ENCODE peak calls at places on chromosomes 13 and 19, in four cellular contexts. M, H, R and J are unnamed samples.

GRCh38 chr19:16370671-16371391 is 46.2 kb downstream of the KLF2 start:
- DNase-seq in R (peak; percentile 88), H (no peak), M (no peak), J (no peak)

GRCh38 chr19:9935409-9936062 is 779 bp downstream of the OLFM2 start:
- DNase-seq in M (peak; percentile 63), H (no peak), R (no peak), J (no peak)

GRCh38 chr19:23525265-23525862 is 130.1 kb upstream of the ZNF91 start:
- DNase-seq in H (no peak), M (no peak), R (no peak), J (peak; percentile 47)

GRCh38 chr13:38905861-38906260 is 84.8 kb downstream of the STOML3 start:
- DNase-seq in M (no peak), R (no peak), H (no peak), J (no peak)

GRCh38 chr19:5037936-5038335 is 69.0 kb downstream of the KDM4B start:
- DNase-seq in R (no peak), M (no peak), H (no peak), J (no peak)

GRCh38 chr19:33186835-33187540 is 7.1 kb upstream of the LRP3 start:
- DNase-seq in H (no peak), M (no peak), R (no peak), J (no peak)

GRCh38 chr13:95698047-95698749 is 21.3 kb downstream of the DNAJC3 start:
- DNase-seq in R (no peak), M (no peak), H (no peak), J (no peak)

GRCh38 chr19:35846038-35846668 is 6.2 kb downstream of the NPHS1 start:
- DNase-seq in H (no peak), M (no peak), R (no peak), J (no peak)

GRCh38 chr19:58097349-58097748 is 682 bp downstream of the ZSCAN18 start:
- DNase-seq in R (no peak), M (no peak), H (no peak), J (no peak)

GRCh38 chr13:25846227-25846984 is 205.4 kb downstream of the SHISA2 start:
- DNase-seq in H (no peak), M (no peak), R (no peak), J (no peak)

GRCh38 chr19:13817615-13818371 is 22.6 kb downstream of the ZSWIM4 start:
- DNase-seq in M (peak; percentile 78), R (no peak), H (no peak), J (no peak)

GRCh38 chr19:400976-401835 is 7.7 kb downstream of the C2CD4C start:
- DNase-seq in M (no peak), R (no peak), H (no peak), J (no peak)

GRCh38 chr13:102233566-102234208 is 168.2 kb downstream of the FGF14 start:
- DNase-seq in H (no peak), M (no peak), R (peak; percentile 71), J (no peak)

GRCh38 chr13:41634407-41634806 is 177.1 kb downstream of the RGCC start:
- DNase-seq in M (no peak), R (no peak), H (no peak), J (no peak)

GRCh38 chr13:78520425-78520824 is 82.9 kb downstream of the POU4F1 start:
- DNase-seq in R (no peak), M (no peak), H (no peak), J (no peak)